ENCODE peak calls at places on chromosomes 5 and 9, in six cellular contexts. One of them, this sample, is unnamed.

GRCh38 chr5:107633171-107633901 is 37.4 kb downstream of the EFNA5 start:
- DNase-seq in NCI-H1092: no peak
- DNase-seq in stimulated activated CD4-positive, alpha-beta T cell treated with anti-CD3 and anti-CD28 coated beads, Interleukin-12 subunit alpha, Interleukin-12 subunit beta, amount 100 ng/mL, for 48 hours: no peak
- DNase-seq in fibroblast of pulmonary artery: peak
- DNase-seq in iris pigment epithelial cell: peak
- DNase-seq in stimulated activated CD8-positive, alpha-beta memory T cell treated with anti-CD3 and anti-CD28 coated beads, Interleukin-7, amount 100 ng/mL, for 1 hour: no peak
- DNase-seq in this sample: peak

GRCh38 chr9:27848315-27848714 is 275.0 kb upstream of the C9orf72 start:
- DNase-seq in iris pigment epithelial cell: no peak
- DNase-seq in fibroblast of pulmonary artery: no peak
- DNase-seq in stimulated activated CD4-positive, alpha-beta T cell treated with anti-CD3 and anti-CD28 coated beads, Interleukin-12 subunit alpha, Interleukin-12 subunit beta, amount 100 ng/mL, for 48 hours: no peak
- DNase-seq in NCI-H1092: no peak
- DNase-seq in stimulated activated CD8-positive, alpha-beta memory T cell treated with anti-CD3 and anti-CD28 coated beads, Interleukin-7, amount 100 ng/mL, for 1 hour: no peak
- DNase-seq in this sample: no peak

GRCh38 chr5:179805529-179806249 is 977 bp downstream of the MGAT4B start:
- DNase-seq in iris pigment epithelial cell: peak
- DNase-seq in NCI-H1092: no peak
- DNase-seq in fibroblast of pulmonary artery: no peak
- DNase-seq in stimulated activated CD4-positive, alpha-beta T cell treated with anti-CD3 and anti-CD28 coated beads, Interleukin-12 subunit alpha, Interleukin-12 subunit beta, amount 100 ng/mL, for 48 hours: no peak
- DNase-seq in stimulated activated CD8-positive, alpha-beta memory T cell treated with anti-CD3 and anti-CD28 coated beads, Interleukin-7, amount 100 ng/mL, for 1 hour: no peak
- DNase-seq in this sample: peak

GRCh38 chr5:83306572-83307241 is 164.8 kb upstream of the VCAN start:
- DNase-seq in fibroblast of pulmonary artery: peak
- DNase-seq in stimulated activated CD4-positive, alpha-beta T cell treated with anti-CD3 and anti-CD28 coated beads, Interleukin-12 subunit alpha, Interleukin-12 subunit beta, amount 100 ng/mL, for 48 hours: peak
- DNase-seq in stimulated activated CD8-positive, alpha-beta memory T cell treated with anti-CD3 and anti-CD28 coated beads, Interleukin-7, amount 100 ng/mL, for 1 hour: no peak
- DNase-seq in iris pigment epithelial cell: peak
- DNase-seq in NCI-H1092: no peak
- DNase-seq in this sample: peak

GRCh38 chr5:56116599-56117131 is 116.5 kb downstream of the ANKRD55 start:
- DNase-seq in stimulated activated CD8-positive, alpha-beta memory T cell treated with anti-CD3 and anti-CD28 coated beads, Interleukin-7, amount 100 ng/mL, for 1 hour: no peak
- DNase-seq in stimulated activated CD4-positive, alpha-beta T cell treated with anti-CD3 and anti-CD28 coated beads, Interleukin-12 subunit alpha, Interleukin-12 subunit beta, amount 100 ng/mL, for 48 hours: no peak
- DNase-seq in NCI-H1092: no peak
- DNase-seq in iris pigment epithelial cell: no peak
- DNase-seq in fibroblast of pulmonary artery: peak
- DNase-seq in this sample: no peak

GRCh38 chr9:33297455-33297854 is 7.1 kb downstream of the NFX1 start:
- DNase-seq in stimulated activated CD8-positive, alpha-beta memory T cell treated with anti-CD3 and anti-CD28 coated beads, Interleukin-7, amount 100 ng/mL, for 1 hour: no peak
- DNase-seq in iris pigment epithelial cell: no peak
- DNase-seq in NCI-H1092: no peak
- DNase-seq in fibroblast of pulmonary artery: no peak
- DNase-seq in stimulated activated CD4-positive, alpha-beta T cell treated with anti-CD3 and anti-CD28 coated beads, Interleukin-12 subunit alpha, Interleukin-12 subunit beta, amount 100 ng/mL, for 48 hours: no peak
- DNase-seq in this sample: no peak

GRCh38 chr5:73419414-73420390 is 28.9 kb downstream of the FOXD1 start:
- DNase-seq in NCI-H1092: no peak
- DNase-seq in iris pigment epithelial cell: peak
- DNase-seq in fibroblast of pulmonary artery: peak
- DNase-seq in stimulated activated CD8-positive, alpha-beta memory T cell treated with anti-CD3 and anti-CD28 coated beads, Interleukin-7, amount 100 ng/mL, for 1 hour: no peak
- DNase-seq in stimulated activated CD4-positive, alpha-beta T cell treated with anti-CD3 and anti-CD28 coated beads, Interleukin-12 subunit alpha, Interleukin-12 subunit beta, amount 100 ng/mL, for 48 hours: no peak
- DNase-seq in this sample: peak

GRCh38 chr9:114946013-114946412 is 15.6 kb upstream of the TNFSF8 start:
- DNase-seq in stimulated activated CD8-positive, alpha-beta memory T cell treated with anti-CD3 and anti-CD28 coated beads, Interleukin-7, amount 100 ng/mL, for 1 hour: no peak
- DNase-seq in iris pigment epithelial cell: no peak
- DNase-seq in NCI-H1092: no peak
- DNase-seq in fibroblast of pulmonary artery: no peak
- DNase-seq in stimulated activated CD4-positive, alpha-beta T cell treated with anti-CD3 and anti-CD28 coated beads, Interleukin-12 subunit alpha, Interleukin-12 subunit beta, amount 100 ng/mL, for 48 hours: no peak
- DNase-seq in this sample: no peak

GRCh38 chr5:174837919-174838902 is 113.8 kb downstream of the MSX2 start:
- DNase-seq in fibroblast of pulmonary artery: peak
- DNase-seq in stimulated activated CD4-positive, alpha-beta T cell treated with anti-CD3 and anti-CD28 coated beads, Interleukin-12 subunit alpha, Interleukin-12 subunit beta, amount 100 ng/mL, for 48 hours: no peak
- DNase-seq in stimulated activated CD8-positive, alpha-beta memory T cell treated with anti-CD3 and anti-CD28 coated beads, Interleukin-7, amount 100 ng/mL, for 1 hour: no peak
- DNase-seq in NCI-H1092: no peak
- DNase-seq in iris pigment epithelial cell: no peak
- DNase-seq in this sample: peak

GRCh38 chr5:61675015-61675692 is 343.1 kb downstream of the ZSWIM6 start:
- DNase-seq in NCI-H1092: no peak
- DNase-seq in stimulated activated CD4-positive, alpha-beta T cell treated with anti-CD3 and anti-CD28 coated beads, Interleukin-12 subunit alpha, Interleukin-12 subunit beta, amount 100 ng/mL, for 48 hours: no peak
- DNase-seq in iris pigment epithelial cell: no peak
- DNase-seq in fibroblast of pulmonary artery: no peak
- DNase-seq in stimulated activated CD8-positive, alpha-beta memory T cell treated with anti-CD3 and anti-CD28 coated beads, Interleukin-7, amount 100 ng/mL, for 1 hour: no peak
- DNase-seq in this sample: no peak

This sample was measured in AG10803.